ENCODE peak calls at places on chromosomes 6 and 20, in eight cellular contexts. T, M, V, F, N, O, A and L are unnamed samples.

GRCh38 chr20:14193885-14194284 is 143.5 kb downstream of the FLRT3 start:
- DNase-seq in T (no peak), M (no peak), V (no peak), F (no peak), N (peak; percentile 0), O (no peak), A (no peak), L (no peak)

GRCh38 chr6:46996860-46997641 is 45.1 kb downstream of the ADGRF1 start:
- DNase-seq in T (no peak), M (no peak), V (no peak), F (no peak), N (no peak), O (no peak), A (no peak), L (peak; percentile 59)

GRCh38 chr6:100663219-100663863 is 198.6 kb upstream of the SIM1 start:
- DNase-seq in T (no peak), M (no peak), V (no peak), F (no peak), N (no peak), O (no peak), A (no peak), L (no peak)

GRCh38 chr6:2110504-2110903 is 134.9 kb downstream of the GMDS start:
- DNase-seq in T (no peak), M (peak; percentile 30), V (no peak), F (no peak), N (no peak), O (no peak), A (no peak), L (no peak)

GRCh38 chr6:41729624-41730023 is 5.8 kb downstream of the TFEB start:
- DNase-seq in T (no peak), M (no peak), V (peak; percentile 38), F (no peak), N (no peak), O (peak; percentile 21), A (no peak), L (no peak)

GRCh38 chr20:37528442-37529213 is 952 bp upstream of the BLCAP start:
- DNase-seq in T (no peak), M (no peak), V (no peak), F (no peak), N (no peak), O (no peak), A (no peak), L (peak; percentile 52)

GRCh38 chr20:24465730-24466129 is 3.7 kb upstream of the SYNDIG1 start:
- DNase-seq in T (no peak), M (no peak), V (no peak), F (no peak), N (no peak), O (no peak), A (no peak), L (no peak)

GRCh38 chr6:157609117-157609516 is 213.9 kb upstream of the SNX9 start:
- DNase-seq in T (no peak), M (no peak), V (no peak), F (no peak), N (no peak), O (no peak), A (no peak), L (no peak)

GRCh38 chr6:160439751-160440150 is 91.6 kb downstream of the SLC22A3 start:
- DNase-seq in T (no peak), M (no peak), V (no peak), F (no peak), N (no peak), O (no peak), A (no peak), L (no peak)

GRCh38 chr6:73774311-73774766 is 78.3 kb downstream of the CD109 start:
- DNase-seq in T (peak; percentile 39), M (no peak), V (no peak), F (no peak), N (peak; percentile 49), O (no peak), A (no peak), L (no peak)

GRCh38 chr20:25272223-25273000 is 24.5 kb downstream of the PYGB start:
- DNase-seq in T (no peak), M (no peak), V (no peak), F (peak; percentile 9), N (no peak), O (no peak), A (no peak), L (no peak)

GRCh38 chr6:106360989-106361430 is 493 bp downstream of the CRYBG1 start:
- DNase-seq in T (no peak), M (peak; percentile 48), V (peak; percentile 55), F (no peak), N (peak; percentile 13), O (peak; percentile 58), A (peak; percentile 11), L (peak; percentile 81)

GRCh38 chr6:131733376-131734016 is 22.7 kb upstream of the CTAGE9 start:
- DNase-seq in T (peak; percentile 41), M (no peak), V (no peak), F (no peak), N (peak; percentile 52), O (no peak), A (no peak), L (no peak)

GRCh38 chr20:61684136-61684535 is 381.5 kb downstream of the TAF4 start:
- DNase-seq in T (no peak), M (no peak), V (no peak), F (no peak), N (no peak), O (no peak), A (no peak), L (no peak)

GRCh38 chr6:139249387-139249786 is 42.4 kb downstream of the TXLNB start:
- DNase-seq in T (no peak), M (no peak), V (no peak), F (no peak), N (no peak), O (no peak), A (no peak), L (no peak)

GRCh38 chr20:5001174-5002076 is at the start of gene SLC23A2:
- DNase-seq in T (peak; percentile 16), M (peak; percentile 78), V (peak; percentile 53), F (peak; percentile 61), N (peak; percentile 59), O (peak; percentile 65), A (peak; percentile 52), L (peak; percentile 79)

GRCh38 chr6:27608916-27609883 is 136.3 kb upstream of the ZNF184 start:
- DNase-seq in T (no peak), M (peak; percentile 50), V (peak; percentile 68), F (no peak), N (peak; percentile 79), O (no peak), A (no peak), L (peak; percentile 82)

GRCh38 chr6:15506066-15506465 is 156.8 kb downstream of the DTNBP1 start:
- DNase-seq in T (no peak), M (no peak), V (no peak), F (no peak), N (no peak), O (no peak), A (no peak), L (no peak)

GRCh38 chr6:128443553-128443952 is 76.8 kb downstream of the PTPRK start:
- DNase-seq in T (no peak), M (no peak), V (no peak), F (peak; percentile 39), N (no peak), O (no peak), A (no peak), L (no peak)

GRCh38 chr20:17610566-17611289 is 40.9 kb downstream of the DSTN start:
- DNase-seq in T (no peak), M (peak; percentile 6), V (peak; percentile 28), F (peak; percentile 66), N (no peak), O (peak; percentile 80), A (peak; percentile 70), L (peak; percentile 59)

GRCh38 chr20:33687370-33687915 is 1.3 kb upstream of the E2F1 start:
- DNase-seq in T (no peak), M (no peak), V (no peak), F (no peak), N (no peak), O (no peak), A (no peak), L (no peak)

GRCh38 chr6:32885698-32886286 is 31.8 kb downstream of the PSMB9 start:
- DNase-seq in T (no peak), M (peak; percentile 63), V (no peak), F (no peak), N (peak; percentile 79), O (no peak), A (no peak), L (no peak)

GRCh38 chr20:4109587-4109986 is 94.2 kb upstream of the RNF24 start:
- DNase-seq in T (no peak), M (no peak), V (no peak), F (no peak), N (no peak), O (no peak), A (no peak), L (no peak)

GRCh38 chr6:57040011-57040410 is 6.5 kb upstream of the KIAA1586 start:
- DNase-seq in T (no peak), M (no peak), V (peak; percentile 52), F (no peak), N (peak; percentile 23), O (no peak), A (no peak), L (peak; percentile 69)
- TF ChIP-seq CTCF in T (no peak), M (no peak), V (peak; percentile 52), F (no peak), N (peak; percentile 42), O (no peak), A (no peak), L (peak; percentile 45)

GRCh38 chr6:6007311-6008113 is 787 bp upstream of the NRN1 start:
- DNase-seq in T (no peak), M (peak; percentile 60), V (peak; percentile 76), F (no peak), N (peak; percentile 84), O (no peak), A (peak; percentile 38), L (peak; percentile 89)
- TF ChIP-seq CTCF in T (no peak), M (peak; percentile 16), V (peak; percentile 66), F (no peak), N (peak; percentile 54), O (no peak), A (peak; percentile 31), L (peak; percentile 71)

GRCh38 chr20:63679799-63680305 is 16.6 kb upstream of the TNFRSF6B start:
- DNase-seq in T (no peak), M (no peak), V (no peak), F (no peak), N (no peak), O (no peak), A (no peak), L (no peak)
- TF ChIP-seq CTCF in T (no peak), M (no peak), V (no peak), F (no peak), N (no peak), O (no peak), A (no peak), L (no peak)

GRCh38 chr6:43035495-43036194 is 14.2 kb downstream of the RRP36 start:
- DNase-seq in T (no peak), M (no peak), V (peak; percentile 23), F (no peak), N (no peak), O (no peak), A (no peak), L (no peak)

GRCh38 chr6:43037706-43038105 is 15.9 kb downstream of the CUL7 start:
- DNase-seq in T (no peak), M (no peak), V (no peak), F (no peak), N (no peak), O (no peak), A (no peak), L (no peak)

GRCh38 chr6:43036712-43037111 is 15.3 kb downstream of the RRP36 start:
- DNase-seq in T (no peak), M (no peak), V (no peak), F (no peak), N (no peak), O (no peak), A (no peak), L (no peak)

GRCh38 chr6:43038727-43039126 is 14.9 kb downstream of the CUL7 start:
- DNase-seq in T (no peak), M (no peak), V (peak; percentile 18), F (no peak), N (no peak), O (no peak), A (no peak), L (no peak)

GRCh38 chr6:43037197-43037596 is 15.8 kb downstream of the RRP36 start:
- DNase-seq in T (no peak), M (no peak), V (peak; percentile 22), F (no peak), N (no peak), O (no peak), A (no peak), L (no peak)
- TF ChIP-seq CTCF in T (no peak), M (no peak), V (no peak), F (no peak), N (no peak), O (no peak), A (no peak), L (peak; percentile 47)